ENCODE peak calls at places on chromosome X, in four cellular contexts. H, B, M and D are unnamed samples.

GRCh38 chrX:20595928-20596550 is 329.3 kb upstream of the RPS6KA3 start:
- DNase-seq in H (no peak), M (peak; percentile 44), B (no peak), D (no peak)

GRCh38 chrX:23981711-23982110 is 45.3 kb downstream of the KLHL15 start:
- DNase-seq in M (no peak), H (no peak), B (no peak), D (no peak)

GRCh38 chrX:15873566-15873965 is 19.0 kb upstream of the AP1S2 start:
- DNase-seq in H (no peak), B (no peak), M (peak; percentile 62), D (no peak)

GRCh38 chrX:72382199-72382590 is 76.5 kb upstream of the CITED1 start:
- DNase-seq in H (no peak), M (peak; percentile 37), B (no peak), D (no peak)

GRCh38 chrX:5236096-5236495 is 992.6 kb downstream of the NLGN4X start:
- DNase-seq in M (no peak), B (no peak), H (no peak), D (peak; percentile 10)

GRCh38 chrX:66914082-66914481 is 275.2 kb upstream of the EDA2R start:
- DNase-seq in H (no peak), M (no peak), B (no peak), D (no peak)

GRCh38 chrX:38293741-38294140 is 33.6 kb downstream of the RPGR start:
- DNase-seq in M (no peak), B (no peak), H (no peak), D (no peak)

GRCh38 chrX:19563746-19564145 is 48.4 kb upstream of the MAP3K15 start:
- DNase-seq in M (no peak), B (no peak), H (no peak), D (no peak)

GRCh38 chrX:9465380-9466114 is 689 bp downstream of the TBL1X start:
- DNase-seq in H (peak; percentile 10), B (peak; percentile 51), M (peak; percentile 10), D (no peak)

GRCh38 chrX:9164535-9165425 is 130.9 kb upstream of the FAM9B start:
- DNase-seq in B (no peak), H (no peak), M (peak; percentile 37), D (no peak)

GRCh38 chrX:41064028-41064427 is 21.2 kb upstream of the USP9X start:
- DNase-seq in B (no peak), M (peak; percentile 71), H (no peak), D (no peak)

GRCh38 chrX:106874075-106874474 is 29.1 kb downstream of the RIPPLY1 start:
- DNase-seq in B (no peak), M (peak; percentile 17), H (no peak), D (no peak)

GRCh38 chrX:19512359-19512758 is 2.9 kb downstream of the MAP3K15 start:
- DNase-seq in M (no peak), B (no peak), H (no peak), D (no peak)

GRCh38 chrX:19789782-19790181 is 97.6 kb downstream of the SH3KBP1 start:
- DNase-seq in B (no peak), M (no peak), H (no peak), D (no peak)

GRCh38 chrX:7552758-7553157 is 290.2 kb upstream of the VCX start:
- DNase-seq in M (no peak), H (no peak), B (no peak), D (no peak)

GRCh38 chrX:9717376-9717775 is 48.3 kb downstream of the GPR143 start:
- DNase-seq in H (no peak), M (no peak), B (no peak), D (no peak)

GRCh38 chrX:11532291-11533075 is 133.2 kb downstream of the ARHGAP6 start:
- DNase-seq in M (no peak), H (no peak), B (no peak), D (no peak)

GRCh38 chrX:3699841-3700381 is 13.5 kb downstream of the PRKX start:
- DNase-seq in H (no peak), B (no peak), M (no peak), D (no peak)

GRCh38 chrX:44010626-44011025 is 37.4 kb upstream of the NDP start:
- DNase-seq in B (no peak), H (no peak), M (no peak), D (no peak)

GRCh38 chrX:1493317-1493856 is 40.7 kb upstream of the ASMTL start:
- DNase-seq in B (no peak), H (no peak), M (no peak), D (no peak)

GRCh38 chrX:104618106-104618895 is 52.3 kb downstream of the IL1RAPL2 start:
- DNase-seq in B (no peak), H (no peak), M (no peak), D (no peak)

GRCh38 chrX:40867352-40867751 is 132.0 kb upstream of the MED14 start:
- DNase-seq in H (no peak), M (peak; percentile 80), B (no peak), D (no peak)

GRCh38 chrX:115898382-115899001 is 272.1 kb upstream of the AGTR2 start:
- DNase-seq in M (no peak), B (no peak), H (no peak), D (no peak)

GRCh38 chrX:133323450-133323849 is 91.8 kb downstream of the GPC4 start:
- DNase-seq in B (no peak), H (no peak), M (no peak), D (no peak)

GRCh38 chrX:130789793-130790192 is 113.2 kb downstream of the ENOX2 start:
- DNase-seq in B (no peak), H (no peak), M (no peak), D (no peak)

GRCh38 chrX:48937065-48937907 is 18.5 kb upstream of the PIM2 start:
- DNase-seq in H (peak; percentile 77), B (peak; percentile 84), M (peak; percentile 51), D (no peak)

GRCh38 chrX:9681422-9681821 is 84.2 kb downstream of the GPR143 start:
- DNase-seq in M (peak; percentile 69), H (no peak), B (no peak), D (no peak)

GRCh38 chrX:153639177-153640044 is 7.6 kb upstream of the DUSP9 start:
- DNase-seq in B (no peak), M (no peak), H (no peak), D (no peak)

GRCh38 chrX:139965421-139965820 is at the start of gene CXorf66:
- DNase-seq in B (no peak), H (no peak), M (no peak), D (no peak)

GRCh38 chrX:75603833-75604232 is 81.0 kb upstream of the ZDHHC15 start:
- DNase-seq in M (peak; percentile 9), H (no peak), B (no peak), D (no peak)

GRCh38 chrX:13899607-13900006 is 82.7 kb upstream of the GPM6B start:
- DNase-seq in M (peak; percentile 88), B (no peak), H (no peak), D (no peak)

GRCh38 chrX:104854188-104854587 is 288.2 kb downstream of the IL1RAPL2 start:
- DNase-seq in M (peak; percentile 81), H (no peak), B (no peak), D (no peak)

GRCh38 chrX:75107863-75108509 is 48.1 kb downstream of the ABCB7 start:
- DNase-seq in H (no peak), B (no peak), M (no peak), D (no peak)

GRCh38 chrX:81261576-81261975 is 59.7 kb downstream of the SH3BGRL start:
- DNase-seq in H (no peak), M (peak; percentile 84), B (no peak), D (no peak)

GRCh38 chrX:98194036-98194435 is 1310.3 kb downstream of the RPA4 start:
- DNase-seq in H (no peak), B (no peak), M (no peak), D (no peak)

GRCh38 chrX:16559206-16559619 is 90.7 kb upstream of the S100G start:
- DNase-seq in B (no peak), M (peak; percentile 31), H (no peak), D (no peak)

GRCh38 chrX:151396042-151396826 is 772 bp upstream of the VMA21 start:
- DNase-seq in M (peak; percentile 67), H (peak; percentile 27), B (peak; percentile 46), D (no peak)

GRCh38 chrX:35351795-35352483 is 409.3 kb downstream of the FAM47B start:
- DNase-seq in B (no peak), H (no peak), M (no peak), D (no peak)

GRCh38 chrX:27222661-27223060 is 240.5 kb downstream of the PPP4R3C start:
- DNase-seq in H (no peak), M (no peak), B (no peak), D (no peak)
- TF ChIP-seq CTCF in H (no peak), M (no peak), B (no peak), D (no peak)

GRCh38 chrX:154727418-154728323 is 23.2 kb downstream of the GAB3 start:
- DNase-seq in M (peak; percentile 77), B (peak; percentile 51), H (no peak), D (no peak)

GRCh38 chrX:154728791-154729190 is 22.1 kb downstream of the GAB3 start:
- DNase-seq in M (no peak), H (no peak), B (no peak), D (no peak)

GRCh38 chrX:154729439-154729838 is 21.4 kb downstream of the GAB3 start:
- DNase-seq in M (no peak), H (no peak), B (no peak), D (no peak)

GRCh38 chrX:154721155-154721554 is 29.7 kb downstream of the GAB3 start:
- DNase-seq in B (no peak), H (no peak), M (no peak), D (no peak)

GRCh38 chrX:154724999-154725756 is 25.7 kb downstream of the GAB3 start:
- DNase-seq in H (no peak), M (no peak), B (no peak), D (no peak)
- TF ChIP-seq CTCF in H (no peak), M (no peak), B (no peak), D (no peak)

DNA sequence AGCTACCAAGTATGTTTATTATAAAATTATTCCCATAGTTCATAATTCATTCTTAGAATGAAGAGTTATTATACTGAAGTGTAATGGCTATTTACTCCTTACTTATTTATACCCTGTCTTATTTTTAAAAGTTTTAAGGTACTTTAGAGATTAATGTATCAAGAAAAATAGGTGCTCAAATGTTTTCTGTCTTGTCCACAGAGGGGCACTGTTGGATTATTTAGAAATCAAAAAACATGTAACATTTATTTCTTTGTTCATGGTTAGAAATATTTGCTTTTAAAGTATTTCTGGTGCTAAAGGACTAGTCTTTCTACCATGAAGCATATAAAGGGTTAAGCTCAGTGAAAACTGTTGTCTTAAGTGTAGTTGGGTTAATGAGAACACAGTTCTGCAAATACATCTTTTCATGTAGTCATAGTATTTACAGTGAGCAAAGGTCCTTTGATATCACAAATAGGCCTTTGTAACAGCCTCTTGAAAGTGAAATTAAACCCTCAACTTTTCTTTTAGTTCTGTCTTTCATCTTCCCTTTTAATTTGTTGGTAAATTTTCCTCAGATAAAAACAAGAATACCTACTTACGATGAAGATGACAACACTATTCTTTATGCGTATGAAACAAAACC is 7.7 kb downstream of the SCML1 start:
- DNase-seq in H (no peak), B (no peak), M (no peak), D (no peak)
- TF ChIP-seq CTCF in H (peak; percentile 38), B (no peak), M (peak; percentile 28), D (peak; percentile 56)

GRCh38 chrX:50615570-50616158 is 145.0 kb upstream of the DGKK start:
- DNase-seq in H (no peak), B (no peak), M (no peak), D (no peak)

GRCh38 chrX:50614460-50614859 is 143.8 kb upstream of the DGKK start:
- DNase-seq in M (no peak), B (no peak), H (no peak), D (no peak)

GRCh38 chrX:50617183-50617582 is 146.6 kb upstream of the DGKK start:
- DNase-seq in B (no peak), M (no peak), H (no peak), D (no peak)

GRCh38 chrX:50622751-50623150 is 152.1 kb upstream of the DGKK start:
- DNase-seq in M (no peak), H (no peak), B (no peak), D (no peak)

GRCh38 chrX:50618788-50619558 is 148.3 kb upstream of the DGKK start:
- DNase-seq in M (peak; percentile 12), H (no peak), B (no peak), D (no peak)
- TF ChIP-seq CTCF in M (no peak), H (no peak), B (no peak), D (no peak)